ENCODE peak calls at places on chromosome 11, in ten cellular contexts. D is spleen; V is effector memory CD8-positive, alpha-beta T cell; C is T-helper 2 cell; A is GM03348; G is BE2C; I is RPMI7951; B is tibial artery; P is NB4; E is globus pallidus. Y is an unnamed sample.

GRCh38 chr11:60064115-60064514 is 7.7 kb downstream of the MS4A3 start:
- DNase-seq in B (no peak), G (no peak), E (no peak), C (no peak), A (no peak), P (peak), D (no peak), I (no peak), V (no peak), Y (no peak)

GRCh38 chr11:93842461-93842860 is 8.0 kb downstream of the VSTM5 start:
- DNase-seq in A (peak), V (no peak), I (peak), P (no peak), E (no peak), D (no peak), C (no peak), B (no peak), G (no peak), Y (no peak)

GRCh38 chr11:100546714-100547113 is 140.4 kb upstream of the ARHGAP42 start:
- DNase-seq in B (no peak), E (no peak), V (no peak), P (no peak), C (no peak), D (no peak), A (no peak), I (peak), G (no peak), Y (no peak)

GRCh38 chr11:61738776-61739175 is 13.7 kb upstream of the MYRF start:
- DNase-seq in B (no peak), D (no peak), E (no peak), I (no peak), V (no peak), A (no peak), P (no peak), C (no peak), G (no peak), Y (no peak)

GRCh38 chr11:116124916-116125714 is 620.9 kb upstream of the CADM1 start:
- DNase-seq in E (no peak), P (no peak), G (no peak), D (no peak), B (no peak), V (no peak), I (no peak), C (no peak), A (no peak), Y (no peak)

GRCh38 chr11:102478660-102479245 is 26.2 kb upstream of the TMEM123 start:
- DNase-seq in B (no peak), I (no peak), C (no peak), E (no peak), V (no peak), P (no peak), D (no peak), G (no peak), A (no peak), Y (no peak)

GRCh38 chr11:126949066-126949945 is 51.3 kb downstream of the KIRREL3 start:
- DNase-seq in E (no peak), D (no peak), I (peak), C (no peak), P (peak), A (peak), B (no peak), V (no peak), G (no peak), Y (no peak)

GRCh38 chr11:8586184-8586583 is 7.8 kb downstream of the STK33 start:
- DNase-seq in P (no peak), C (no peak), E (no peak), G (no peak), V (no peak), I (no peak), D (no peak), A (no peak), B (no peak), Y (no peak)

GRCh38 chr11:100632970-100633452 is 54.1 kb upstream of the ARHGAP42 start:
- DNase-seq in A (no peak), G (peak), D (no peak), V (no peak), I (peak), B (peak), P (no peak), E (peak), C (no peak), Y (no peak)

GRCh38 chr11:124762077-124762623 is at the start of gene ESAM:
- DNase-seq in V (peak), D (peak), C (peak), P (no peak), B (no peak), I (no peak), G (no peak), E (no peak), A (no peak), Y (peak)

GRCh38 chr11:27468209-27468608 is 4.4 kb downstream of the LGR4 start:
- DNase-seq in E (no peak), A (peak), G (no peak), C (no peak), P (peak), I (peak), B (no peak), D (no peak), V (no peak), Y (no peak)

GRCh38 chr11:134032501-134033091 is 36.3 kb upstream of the JAM3 start:
- DNase-seq in V (no peak), C (no peak), A (peak), G (peak), P (peak), B (no peak), I (peak), D (no peak), E (peak), Y (no peak)

GRCh38 chr11:12581923-12582322 is 92.3 kb upstream of the TEAD1 start:
- DNase-seq in E (no peak), P (no peak), B (no peak), I (peak), V (no peak), A (peak), G (peak), D (no peak), C (no peak), Y (no peak)

GRCh38 chr11:93085097-93085496 is 112.7 kb downstream of the SLC36A4 start:
- DNase-seq in P (peak), E (peak), C (no peak), D (no peak), V (no peak), G (no peak), A (peak), I (peak), B (no peak), Y (no peak)

GRCh38 chr11:93653080-93653479 is 8.4 kb upstream of the CEP295 start:
- DNase-seq in V (no peak), E (no peak), I (no peak), P (no peak), G (no peak), D (no peak), A (no peak), C (no peak), B (no peak), Y (no peak)

GRCh38 chr11:59865031-59865430 is 1.3 kb downstream of the TCN1 start:
- DNase-seq in A (no peak), I (peak), C (no peak), B (no peak), E (peak), D (no peak), V (no peak), G (no peak), P (no peak), Y (no peak)

GRCh38 chr11:69339041-69339733 is 45.2 kb downstream of the MYEOV start:
- DNase-seq in A (no peak), D (no peak), E (no peak), I (no peak), B (no peak), G (no peak), P (no peak), C (no peak), V (no peak), Y (no peak)